ENCODE peak calls at places on chromosomes 7 and 10, in seven cellular contexts. V, A, L, J, F, Y and K are unnamed samples.

GRCh38 chr10:72525277-72525676 is 100.6 kb downstream of the MICU1 start:
- DNase-seq in J (no peak), F (no peak), A (peak; percentile 5), L (peak; percentile 7), V (no peak), Y (no peak), K (peak; percentile 9)

GRCh38 chr10:42783181-42783549 is 570 bp downstream of the BMS1 start:
- DNase-seq in L (peak; percentile 16), J (no peak), F (no peak), Y (peak; percentile 48), V (no peak), A (peak; percentile 51), K (peak; percentile 6)

GRCh38 chr10:73493781-73494180 is 2.0 kb downstream of the PPP3CB start:
- DNase-seq in A (peak; percentile 40), F (no peak), Y (no peak), L (peak; percentile 57), J (no peak), V (no peak), K (no peak)

GRCh38 chr10:11176746-11177145 is 159.1 kb downstream of the CELF2 start:
- DNase-seq in J (no peak), F (no peak), Y (no peak), A (no peak), V (no peak), L (no peak), K (no peak)

GRCh38 chr7:39453743-39454355 is 112.4 kb upstream of the YAE1 start:
- DNase-seq in J (peak; percentile 70), A (peak; percentile 69), Y (no peak), V (no peak), L (peak; percentile 23), F (peak; percentile 18), K (peak; percentile 76)

GRCh38 chr7:2201128-2201527 is 31.6 kb downstream of the MAD1L1 start:
- DNase-seq in L (no peak), J (no peak), Y (no peak), A (no peak), V (peak; percentile 21), F (no peak), K (no peak)

GRCh38 chr10:18144928-18145327 is 4.7 kb downstream of the CACNB2 start:
- DNase-seq in Y (no peak), V (peak; percentile 72), L (no peak), J (peak; percentile 18), F (no peak), A (peak; percentile 54), K (no peak)

GRCh38 chr10:44589181-44589884 is 204.4 kb upstream of the CXCL12 start:
- DNase-seq in A (no peak), Y (no peak), L (no peak), J (no peak), F (no peak), V (no peak), K (no peak)

GRCh38 chr7:82443801-82444219 is 233 bp upstream of the CACNA2D1 start:
- DNase-seq in J (peak; percentile 74), A (peak; percentile 88), Y (peak; percentile 94), L (peak; percentile 27), V (peak; percentile 90), F (no peak), K (peak; percentile 44)

GRCh38 chr10:121696854-121697253 is 98.6 kb upstream of the FGFR2 start:
- DNase-seq in J (peak; percentile 64), V (no peak), F (no peak), Y (no peak), L (no peak), A (no peak), K (peak; percentile 52)

GRCh38 chr10:98331888-98332287 is 63.9 kb upstream of the LOXL4 start:
- DNase-seq in Y (no peak), L (no peak), A (no peak), J (no peak), F (no peak), V (no peak), K (no peak)

DNA sequence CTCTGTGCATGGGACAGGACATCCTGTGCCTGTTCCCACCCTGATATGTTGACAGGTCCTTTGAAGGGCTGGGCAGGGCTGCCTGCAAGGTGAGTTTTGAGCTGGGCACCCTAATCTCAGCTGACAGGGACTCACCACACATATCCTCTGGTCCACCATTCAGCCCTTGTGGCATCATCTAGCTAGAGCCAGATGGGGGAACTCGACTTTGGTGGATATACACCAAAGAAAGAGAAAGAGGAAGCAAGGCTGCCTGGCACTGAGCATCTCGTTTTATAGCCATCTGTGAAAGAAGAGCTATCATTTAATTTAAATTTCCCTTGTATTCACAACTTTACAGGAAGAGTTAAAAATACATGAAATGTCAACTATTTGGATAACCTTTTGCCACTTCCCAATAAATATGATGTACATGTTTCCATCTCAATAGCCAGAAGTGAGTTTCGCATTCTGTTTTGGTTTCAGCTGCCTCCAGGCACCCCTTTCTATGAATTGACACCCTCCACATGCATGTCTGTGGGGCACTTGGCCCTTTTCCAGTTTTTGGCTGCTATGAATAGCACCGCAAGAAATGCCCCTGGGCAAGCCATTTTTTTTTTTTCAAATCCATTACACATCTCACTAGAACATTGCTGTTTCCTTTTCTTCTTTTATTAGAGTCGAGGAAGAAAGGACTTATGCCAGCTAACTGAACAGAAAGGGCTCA is 22.9 kb upstream of the GRB10 start:
- DNase-seq in V (no peak), F (no peak), L (no peak), Y (no peak), J (no peak), A (no peak), K (no peak)
- TF ChIP-seq CTCF in V (no peak), F (no peak), L (no peak), Y (no peak), J (no peak), A (no peak), K (no peak)

DNA sequence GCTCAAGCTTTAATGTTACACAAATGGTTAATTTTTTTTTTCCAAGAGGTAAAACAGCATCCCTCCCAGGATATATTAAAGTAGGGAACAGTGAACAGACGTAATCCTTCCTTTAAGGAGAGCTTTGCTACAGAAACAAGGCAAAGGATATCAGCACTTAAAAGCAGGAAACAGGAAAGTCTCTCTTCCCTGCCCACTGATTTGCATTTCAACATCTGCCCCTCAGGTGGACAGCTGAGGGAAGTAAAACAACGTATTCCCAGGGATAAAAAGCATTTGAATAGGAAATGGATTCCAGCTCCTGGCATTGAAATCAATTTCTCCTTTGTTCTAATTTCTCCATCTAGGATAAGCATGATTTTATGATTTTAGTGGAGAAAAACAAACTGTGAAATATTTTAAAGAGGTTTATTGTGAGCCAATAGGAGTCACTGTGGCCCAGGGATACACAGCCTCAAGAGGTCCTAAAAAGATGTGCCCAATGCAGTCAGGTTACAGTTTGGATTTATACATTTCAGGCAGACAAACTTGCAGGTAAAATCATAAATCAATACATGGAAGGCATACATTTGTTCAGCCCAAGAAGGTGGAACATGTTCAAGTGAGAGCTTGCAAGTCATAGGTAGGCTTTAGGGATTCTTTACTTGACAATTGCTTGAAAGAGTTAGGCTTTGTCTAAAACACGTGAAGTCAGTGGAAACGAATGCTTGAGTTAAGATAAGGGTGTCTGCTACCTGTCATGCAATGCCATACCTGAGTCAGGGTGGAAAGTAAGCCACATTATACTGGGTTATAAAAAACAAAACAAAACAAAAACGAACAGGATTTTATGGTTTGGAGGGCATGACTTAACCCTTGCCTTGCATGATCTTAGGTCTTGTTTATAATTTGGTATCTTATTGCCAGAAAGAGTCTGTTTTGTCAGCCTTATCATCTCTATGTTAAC is 286.2 kb upstream of the VWC2 start:
- DNase-seq in A (no peak), Y (no peak), J (no peak), V (no peak), F (no peak), L (no peak), K (no peak)
- TF ChIP-seq CTCF in A (no peak), Y (no peak), J (no peak), V (no peak), F (no peak), L (no peak), K (no peak)

GRCh38 chr10:14436233-14436632 is 105.5 kb upstream of the FRMD4A start:
- DNase-seq in A (no peak), L (no peak), F (no peak), Y (no peak), J (no peak), V (no peak), K (no peak)

GRCh38 chr10:14438057-14438456 is 107.3 kb upstream of the FRMD4A start:
- DNase-seq in V (no peak), A (no peak), J (no peak), Y (no peak), F (no peak), L (no peak), K (no peak)

GRCh38 chr10:14438576-14438975 is 107.9 kb upstream of the FRMD4A start:
- DNase-seq in F (no peak), L (no peak), J (no peak), V (no peak), Y (no peak), A (no peak), K (no peak)

DNA sequence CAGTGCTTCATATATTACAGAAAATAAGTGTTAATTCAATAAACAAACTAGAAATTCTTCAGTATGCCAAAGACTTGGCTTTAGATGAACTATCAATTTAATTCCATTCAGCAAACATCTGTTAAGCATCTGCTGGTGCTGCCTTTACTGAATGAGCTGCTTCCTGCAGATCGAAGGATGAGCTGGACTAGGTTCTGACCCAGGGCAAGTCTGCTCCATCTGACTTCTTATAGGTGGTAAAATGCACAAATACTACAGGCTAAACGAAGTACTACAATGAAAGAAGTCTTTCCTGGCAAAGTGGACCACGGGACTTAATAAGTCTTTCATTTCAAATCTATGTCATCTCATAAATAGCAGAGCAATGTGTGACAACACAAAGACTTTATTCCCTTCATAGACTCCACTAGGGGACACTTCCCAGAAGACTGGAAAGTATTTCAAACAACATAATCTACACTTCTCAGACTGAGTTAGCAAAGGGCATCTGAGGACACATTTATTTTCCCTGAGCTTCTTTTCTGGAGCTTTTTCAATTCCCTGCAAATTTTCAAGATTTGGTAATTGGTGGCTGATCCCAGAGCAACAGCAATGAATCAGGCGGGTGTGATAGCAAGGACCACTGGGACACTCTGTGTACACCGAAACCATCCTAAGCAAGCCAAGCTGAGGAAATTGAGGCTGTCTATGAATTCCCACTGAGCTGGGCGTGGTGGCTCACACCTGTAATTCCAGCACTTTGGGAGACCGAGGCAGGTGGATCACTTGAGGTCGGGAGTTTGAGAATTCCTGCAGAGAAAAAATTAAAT is 108.9 kb upstream of the FRMD4A start:
- DNase-seq in Y (no peak), A (no peak), V (no peak), F (no peak), J (no peak), L (no peak), K (no peak)
- TF ChIP-seq CTCF in Y (no peak), A (peak; percentile 6), V (no peak), F (peak; percentile 7), J (no peak), L (no peak), K (no peak)

GRCh38 chr7:150439926-150440325 is 10.5 kb upstream of the GIMAP8 start:
- DNase-seq in Y (no peak), V (no peak), J (no peak), F (no peak), A (peak; percentile 8), L (no peak), K (no peak)
- TF ChIP-seq CTCF in Y (no peak), V (no peak), J (no peak), F (no peak), A (no peak), L (no peak), K (no peak)